ENCODE peak calls at places on chromosomes 7 and 10, in seven cellular contexts. A is adipocyte; N is activated T-cell treated with anti-CD3 and anti-CD28 coated beads for 1 hour; X is HFFc6; K is naive thymus-derived CD8-positive, alpha-beta T cell; R is stimulated activated CD4-positive, alpha-beta T cell treated with anti-CD3 and anti-CD28 coated beads, Interleukin-12 subunit alpha, Interleukin-12 subunit beta, amount 100 ng/mL, for 4 hours; J is activated gamma-delta T cell treated with anti-CD3 and anti-CD28 coated beads, Interleukin-2, amount 50 U/mL, for 16 hours. Q is an unnamed sample.

GRCh38 chr10:133140417-133141143 is 19.4 kb upstream of the KNDC1 start:
- DNase-seq in A (no peak), N (no peak), X (no peak), K (no peak), R (no peak), J (no peak), Q (no peak)

GRCh38 chr7:157952050-157952667 is 615.4 kb downstream of the DNAJB6 start:
- DNase-seq in A (no peak), N (no peak), X (no peak), K (no peak), R (no peak), J (no peak), Q (no peak)

GRCh38 chr10:14009315-14010082 is 321.2 kb downstream of the FRMD4A start:
- DNase-seq in A (peak), N (peak), X (peak), K (peak), R (peak), J (peak), Q (no peak)

GRCh38 chr10:21317902-21318301 is 207.6 kb downstream of the SKIDA1 start:
- DNase-seq in A (peak), N (no peak), X (peak), K (no peak), R (no peak), J (no peak), Q (no peak)

GRCh38 chr7:69105092-69105491 is 493.2 kb upstream of the AUTS2 start:
- DNase-seq in A (no peak), N (no peak), X (no peak), K (no peak), R (no peak), J (no peak), Q (no peak)

GRCh38 chr10:123761666-123762230 is 95.6 kb downstream of the GPR26 start:
- DNase-seq in A (no peak), N (no peak), X (no peak), K (no peak), R (no peak), J (no peak), Q (no peak)

GRCh38 chr10:71312840-71313789 is 5.9 kb upstream of the SLC29A3 start:
- DNase-seq in A (peak), N (no peak), X (no peak), K (no peak), R (no peak), J (no peak), Q (no peak)

GRCh38 chr7:111091623-111092370 is 870 bp downstream of the LRRN3 start:
- DNase-seq in A (peak), N (no peak), X (no peak), K (no peak), R (no peak), J (no peak), Q (no peak)

GRCh38 chr10:78211476-78212110 is 177.9 kb downstream of the RPS24 start:
- DNase-seq in A (peak), N (no peak), X (peak), K (no peak), R (no peak), J (no peak), Q (no peak)

GRCh38 chr10:73953665-73954064 is 42.7 kb downstream of the PLAU start:
- DNase-seq in A (no peak), N (no peak), X (no peak), K (no peak), R (no peak), J (no peak), Q (no peak)

GRCh38 chr10:48751730-48752129 is 67.1 kb downstream of the WDFY4 start:
- DNase-seq in A (no peak), N (no peak), X (no peak), K (no peak), R (no peak), J (no peak), Q (no peak)

Q was measured in progenitor cell of endocrine pancreas.